ENCODE peak calls at places on chromosomes 1 and 21, in four cellular contexts. R, H, A and T are unnamed samples.

GRCh38 chr1:201890806-201891450 is 2.2 kb downstream of the SHISA4 start:
- DNase-seq in R (no peak), H (no peak), A (no peak), T (no peak)

GRCh38 chr1:32321712-32322291 is 14.2 kb downstream of the MARCKSL1 start:
- DNase-seq in R (no peak), H (peak; percentile 49), A (no peak), T (no peak)

GRCh38 chr21:32062591-32063227 is 189.9 kb downstream of the HUNK start:
- DNase-seq in R (no peak), H (no peak), A (no peak), T (no peak)

GRCh38 chr1:154779563-154780189 is 90.4 kb downstream of the KCNN3 start:
- DNase-seq in R (no peak), H (no peak), A (no peak), T (no peak)

GRCh38 chr1:208880433-208881100 is 636.4 kb upstream of the PLXNA2 start:
- DNase-seq in R (no peak), H (no peak), A (no peak), T (no peak)

GRCh38 chr1:177228721-177229088 is 57.9 kb downstream of the BRINP2 start:
- DNase-seq in R (no peak), H (no peak), A (no peak), T (no peak)

GRCh38 chr1:10210841-10211804 is 753 bp downstream of the KIF1B start:
- DNase-seq in R (no peak), H (no peak), A (no peak), T (peak; percentile 97)

GRCh38 chr1:35707253-35708178 is 11.2 kb downstream of the C1orf216 start:
- DNase-seq in R (no peak), H (peak; percentile 54), A (peak; percentile 72), T (no peak)

GRCh38 chr1:43349594-43350306 is 9.0 kb upstream of the CDC20 start:
- DNase-seq in R (no peak), H (no peak), A (no peak), T (no peak)

GRCh38 chr1:12604114-12604874 is 13.7 kb downstream of the DHRS3 start:
- DNase-seq in R (peak; percentile 79), H (peak; percentile 67), A (no peak), T (no peak)

GRCh38 chr1:112359961-112360767 is 35.9 kb upstream of the CTTNBP2NL start:
- DNase-seq in R (no peak), H (no peak), A (peak; percentile 66), T (peak; percentile 80)

GRCh38 chr1:110463695-110464094 is 12.7 kb downstream of the PROK1 start:
- DNase-seq in R (no peak), H (no peak), A (no peak), T (no peak)

GRCh38 chr21:28263974-28264373 is 728.7 kb downstream of the LTN1 start:
- DNase-seq in R (no peak), H (no peak), A (no peak), T (no peak)

GRCh38 chr1:6801998-6802397 is 16.7 kb downstream of the CAMTA1 start:
- DNase-seq in R (no peak), H (no peak), A (no peak), T (no peak)

GRCh38 chr1:84957956-84958355 is 39.0 kb downstream of the MCOLN2 start:
- DNase-seq in R (no peak), H (no peak), A (no peak), T (no peak)

GRCh38 chr1:17795081-17795809 is 40.1 kb downstream of the ACTL8 start:
- DNase-seq in R (no peak), H (no peak), A (no peak), T (peak; percentile 21)

GRCh38 chr1:155389831-155390230 is 69.1 kb downstream of the RUSC1 start:
- DNase-seq in R (no peak), H (no peak), A (no peak), T (no peak)

GRCh38 chr1:115867216-115867615 is 26.3 kb upstream of the NHLH2 start:
- DNase-seq in R (no peak), H (no peak), A (no peak), T (no peak)

GRCh38 chr1:225806249-225806648 is 3.7 kb upstream of the EPHX1 start:
- DNase-seq in R (no peak), H (no peak), A (no peak), T (no peak)

GRCh38 chr1:203512830-203513578 is 19.1 kb downstream of the OPTC start:
- DNase-seq in R (peak; percentile 80), H (no peak), A (no peak), T (no peak)

GRCh38 chr21:45511661-45512431 is 30.4 kb downstream of the SLC19A1 start:
- DNase-seq in R (no peak), H (no peak), A (no peak), T (no peak)

GRCh38 chr1:181469829-181470228 is 13.5 kb upstream of the CACNA1E start:
- DNase-seq in R (no peak), H (no peak), A (peak; percentile 49), T (no peak)

GRCh38 chr1:165257969-165258459 is 98.5 kb downstream of the LMX1A start:
- DNase-seq in R (no peak), H (no peak), A (peak; percentile 92), T (no peak)

GRCh38 chr1:224736619-224737352 is 120.7 kb downstream of the CNIH3 start:
- DNase-seq in R (no peak), H (no peak), A (no peak), T (no peak)

GRCh38 chr21:14918542-14918941 is 146.3 kb downstream of the NRIP1 start:
- DNase-seq in R (no peak), H (no peak), A (no peak), T (no peak)

GRCh38 chr21:39263372-39263771 is 50.1 kb downstream of the BRWD1 start:
- DNase-seq in R (no peak), H (no peak), A (no peak), T (no peak)

GRCh38 chr21:18991846-18992245 is 588.3 kb upstream of the TMPRSS15 start:
- DNase-seq in R (no peak), H (no peak), A (no peak), T (no peak)

GRCh38 chr1:219699870-219700269 is 87.0 kb upstream of the ZC3H11B start:
- DNase-seq in R (no peak), H (no peak), A (no peak), T (no peak)

GRCh38 chr1:36520771-36521420 is 38.2 kb upstream of the CSF3R start:
- DNase-seq in R (no peak), H (no peak), A (no peak), T (peak; percentile 45)

GRCh38 chr1:71093938-71094337 is 13.1 kb upstream of the ZRANB2 start:
- DNase-seq in R (peak; percentile 26), H (no peak), A (no peak), T (no peak)

GRCh38 chr1:44609412-44609767 is 64.9 kb downstream of the TMEM53 start:
- DNase-seq in R (no peak), H (no peak), A (peak; percentile 66), T (no peak)

GRCh38 chr1:24933468-24933867 is 3.4 kb upstream of the RUNX3 start:
- DNase-seq in R (no peak), H (no peak), A (no peak), T (no peak)

GRCh38 chr1:185305419-185305818 is 11.6 kb downstream of the IVNS1ABP start:
- DNase-seq in R (no peak), H (no peak), A (no peak), T (no peak)

GRCh38 chr1:115330480-115331013 is 7.5 kb downstream of the NGF start:
- DNase-seq in R (no peak), H (no peak), A (no peak), T (peak; percentile 71)

GRCh38 chr21:24163539-24163938 is 1443.7 kb downstream of the MRPL39 start:
- DNase-seq in R (no peak), H (no peak), A (no peak), T (no peak)

GRCh38 chr21:34190576-34191301 is 117.4 kb downstream of the MRPS6 start:
- DNase-seq in R (no peak), H (no peak), A (no peak), T (no peak)

GRCh38 chr21:34336245-34336644 is 27.6 kb upstream of the KCNE2 start:
- DNase-seq in R (no peak), H (no peak), A (no peak), T (no peak)

GRCh38 chr1:203305809-203306088 is 430 bp downstream of the BTG2 start:
- DNase-seq in R (no peak), H (no peak), A (no peak), T (no peak)

GRCh38 chr1:39646232-39647081 is 7.0 kb upstream of the HEYL start:
- DNase-seq in R (no peak), H (no peak), A (peak; percentile 22), T (peak; percentile 91)